ENCODE peak calls at places on chromosomes 11 and 22, in four cellular contexts. One of them, this sample, is unnamed.
A peak's percentile ranks its signal among the peaks of the same experiment; 100 is the strongest.

GRCh38 chr11:46625406-46625805 is 8.1 kb downstream of the ATG13 start:
- DNase-seq in dorsolateral prefrontal cortex: no peak
- DNase-seq in A549: no peak
- DNase-seq in K562: no peak
- DNase-seq in this sample: no peak

GRCh38 chr11:75821202-75821601 is 6.2 kb downstream of the UVRAG start:
- DNase-seq in dorsolateral prefrontal cortex: no peak
- DNase-seq in A549: no peak
- DNase-seq in K562: no peak
- DNase-seq in this sample: no peak

GRCh38 chr11:95925011-95925410 is 1.1 kb upstream of the MTMR2 start:
- DNase-seq in K562: peak; percentile 72
- DNase-seq in dorsolateral prefrontal cortex: no peak
- DNase-seq in A549: peak; percentile 18
- DNase-seq in this sample: no peak

GRCh38 chr11:8059571-8060011 is 21.4 kb upstream of the TUB start:
- DNase-seq in dorsolateral prefrontal cortex: no peak
- DNase-seq in A549: no peak
- DNase-seq in K562: no peak
- DNase-seq in this sample: no peak

GRCh38 chr22:46459347-46460065 is 77.9 kb downstream of the CELSR1 start:
- DNase-seq in A549: no peak
- DNase-seq in dorsolateral prefrontal cortex: no peak
- DNase-seq in K562: no peak
- DNase-seq in this sample: no peak

GRCh38 chr22:46086577-46087335 is 63.6 kb upstream of the PPARA start:
- DNase-seq in K562: peak; percentile 22
- DNase-seq in dorsolateral prefrontal cortex: no peak
- DNase-seq in A549: no peak
- DNase-seq in this sample: no peak

GRCh38 chr11:66328307-66329144 is 7.7 kb downstream of the RIN1 start:
- DNase-seq in A549: peak; percentile 78
- DNase-seq in dorsolateral prefrontal cortex: peak; percentile 73
- DNase-seq in K562: peak; percentile 89
- DNase-seq in this sample: no peak

GRCh38 chr11:46348986-46349401 is 1.7 kb downstream of the DGKZ start:
- DNase-seq in A549: no peak
- DNase-seq in K562: no peak
- DNase-seq in dorsolateral prefrontal cortex: no peak
- DNase-seq in this sample: no peak

GRCh38 chr11:2663915-2664314 is 35.9 kb downstream of the KCNQ1OT1 start:
- DNase-seq in K562: no peak
- DNase-seq in A549: no peak
- DNase-seq in dorsolateral prefrontal cortex: no peak
- DNase-seq in this sample: no peak

GRCh38 chr11:86463120-86463519 is 88.4 kb downstream of the CCDC81 start:
- DNase-seq in K562: no peak
- DNase-seq in A549: no peak
- DNase-seq in dorsolateral prefrontal cortex: no peak
- DNase-seq in this sample: no peak

DNA sequence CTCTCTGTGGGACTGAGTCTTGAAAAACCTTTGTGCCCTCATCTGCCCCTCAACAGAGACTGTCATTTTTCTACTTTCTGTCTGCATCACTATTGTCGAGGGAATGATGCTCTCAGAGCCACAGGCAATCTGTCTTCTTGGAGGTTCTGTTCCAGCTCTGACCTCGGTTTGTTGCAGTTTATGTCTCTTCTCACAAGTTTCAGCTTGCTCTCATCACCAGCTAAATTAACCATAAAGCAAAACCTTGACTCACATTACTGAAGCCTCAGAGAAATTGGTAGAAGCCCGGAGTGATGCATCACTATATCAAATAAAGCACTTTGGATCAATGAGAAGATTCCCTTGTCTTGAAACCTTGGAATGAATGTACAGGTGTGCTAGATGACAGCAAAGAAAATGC is 60.6 kb upstream of the BLID start:
- DNase-seq in K562: no peak
- DNase-seq in A549: no peak
- DNase-seq in dorsolateral prefrontal cortex: no peak
- DNase-seq in this sample: no peak
- H3K4me3 ChIP-seq in K562: no peak overlapping the region
- H3K4me3 ChIP-seq in A549: no peak overlapping the region
- H3K4me3 ChIP-seq in dorsolateral prefrontal cortex: no peak overlapping the region
- H3K4me3 ChIP-seq in this sample: no peak overlapping the region

GRCh38 chr11:119130662-119131061 is 9.3 kb downstream of the HINFP start:
- DNase-seq in dorsolateral prefrontal cortex: no peak
- DNase-seq in A549: no peak
- DNase-seq in K562: no peak
- DNase-seq in this sample: no peak
- TF ChIP-seq CTCF in dorsolateral prefrontal cortex: no peak
- TF ChIP-seq CTCF in A549: no peak
- TF ChIP-seq CTCF in K562: no peak
- TF ChIP-seq CTCF in this sample: no peak

DNA sequence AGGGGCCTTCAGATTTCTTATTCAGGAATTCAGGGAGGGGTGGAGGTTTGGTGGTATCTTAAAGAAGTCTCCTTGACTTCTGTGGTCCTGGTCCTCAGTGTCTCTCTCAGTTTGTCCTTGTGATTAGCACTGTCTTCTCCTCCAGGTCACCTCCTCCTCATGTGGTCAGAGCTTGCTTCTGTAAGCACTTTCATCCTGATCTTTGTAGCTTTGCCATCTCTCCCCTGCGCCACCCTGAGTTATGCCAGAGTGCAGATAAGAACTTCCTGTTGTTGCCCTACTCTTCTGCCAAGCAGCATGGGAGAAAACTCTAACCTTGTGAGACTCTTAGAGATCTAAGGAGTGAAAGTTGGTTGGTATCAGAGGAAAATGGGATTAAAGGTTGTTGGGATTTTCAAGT is 30.9 kb downstream of the MICAL2 start:
- DNase-seq in A549: no peak
- DNase-seq in K562: no peak
- DNase-seq in dorsolateral prefrontal cortex: no peak
- DNase-seq in this sample: no peak
- H3K4me3 ChIP-seq in A549: no peak overlapping the region
- H3K4me3 ChIP-seq in K562: no peak overlapping the region
- H3K4me3 ChIP-seq in dorsolateral prefrontal cortex: no peak overlapping the region
- H3K4me3 ChIP-seq in this sample: no peak overlapping the region

GRCh38 chr22:38569181-38569971 is 607 bp downstream of the DMC1 start:
- DNase-seq in K562: peak; percentile 39
- DNase-seq in dorsolateral prefrontal cortex: no peak
- DNase-seq in A549: peak; percentile 13
- DNase-seq in this sample: no peak

GRCh38 chr22:38567531-38568245 is 2.3 kb downstream of the DMC1 start:
- DNase-seq in dorsolateral prefrontal cortex: no peak
- DNase-seq in K562: no peak
- DNase-seq in A549: no peak
- DNase-seq in this sample: no peak

GRCh38 chr22:38570841-38571364 is 920 bp upstream of the DMC1 start:
- DNase-seq in dorsolateral prefrontal cortex: peak; percentile 69
- DNase-seq in K562: peak; percentile 41
- DNase-seq in A549: peak; percentile 9
- DNase-seq in this sample: no peak

GRCh38 chr22:38569972-38570840 is at the start of gene DMC1:
- DNase-seq in K562: peak; percentile 94
- DNase-seq in dorsolateral prefrontal cortex: peak; percentile 82
- DNase-seq in A549: peak; percentile 60
- DNase-seq in this sample: no peak

GRCh38 chr22:38572065-38572464 is 2.1 kb upstream of the DMC1 start:
- DNase-seq in A549: peak; percentile 18
- DNase-seq in dorsolateral prefrontal cortex: peak; percentile 8
- DNase-seq in K562: peak; percentile 61
- DNase-seq in this sample: no peak
- TF ChIP-seq CTCF in A549: peak; percentile 64
- TF ChIP-seq CTCF in dorsolateral prefrontal cortex: peak; percentile 72
- TF ChIP-seq CTCF in K562: peak; percentile 62
- TF ChIP-seq CTCF in this sample: peak; percentile 55

DNA sequence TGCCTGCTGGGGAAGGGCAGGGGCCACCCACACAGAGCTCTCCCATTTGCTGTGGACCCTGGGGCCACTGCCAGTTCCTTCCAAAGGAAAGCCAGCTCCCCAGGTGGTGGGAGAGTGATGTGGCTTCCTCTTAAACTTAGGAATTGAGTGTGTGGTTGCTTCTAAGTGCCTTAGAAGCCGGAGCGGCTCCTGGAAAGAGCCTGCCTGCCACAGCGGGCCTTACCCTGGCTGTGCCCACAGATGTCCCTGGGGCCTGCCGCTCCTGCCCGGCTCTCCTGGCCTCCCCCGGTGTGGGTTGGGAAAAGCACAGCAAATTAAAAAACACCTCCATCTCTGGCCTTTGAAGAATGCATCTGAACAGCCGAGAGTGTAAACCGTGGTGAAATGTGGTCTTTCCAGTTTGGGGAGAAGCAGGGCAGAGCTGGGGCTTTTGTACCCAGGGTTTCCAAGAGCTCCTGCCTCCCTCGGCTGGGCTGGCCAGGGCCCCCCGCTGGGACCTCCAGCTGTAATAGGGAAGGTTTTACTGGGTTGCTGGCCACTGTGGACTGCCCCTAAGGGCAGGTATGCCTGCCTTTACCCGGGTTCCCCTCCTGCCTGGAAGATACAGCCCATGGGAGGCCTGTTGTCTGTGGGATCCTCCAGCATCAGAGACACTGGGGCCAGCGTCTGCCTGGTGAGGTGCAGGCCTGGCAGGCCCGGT is 30.2 kb downstream of the LRP5 start:
- DNase-seq in A549: no peak
- DNase-seq in dorsolateral prefrontal cortex: no peak
- DNase-seq in K562: no peak
- DNase-seq in this sample: peak; percentile 64
- H3K4me3 ChIP-seq in A549: no peak overlapping the region
- H3K4me3 ChIP-seq in dorsolateral prefrontal cortex: no peak overlapping the region
- H3K4me3 ChIP-seq in K562: no peak overlapping the region
- H3K4me3 ChIP-seq in this sample: peak overlapping the region; percentile 36

DNA sequence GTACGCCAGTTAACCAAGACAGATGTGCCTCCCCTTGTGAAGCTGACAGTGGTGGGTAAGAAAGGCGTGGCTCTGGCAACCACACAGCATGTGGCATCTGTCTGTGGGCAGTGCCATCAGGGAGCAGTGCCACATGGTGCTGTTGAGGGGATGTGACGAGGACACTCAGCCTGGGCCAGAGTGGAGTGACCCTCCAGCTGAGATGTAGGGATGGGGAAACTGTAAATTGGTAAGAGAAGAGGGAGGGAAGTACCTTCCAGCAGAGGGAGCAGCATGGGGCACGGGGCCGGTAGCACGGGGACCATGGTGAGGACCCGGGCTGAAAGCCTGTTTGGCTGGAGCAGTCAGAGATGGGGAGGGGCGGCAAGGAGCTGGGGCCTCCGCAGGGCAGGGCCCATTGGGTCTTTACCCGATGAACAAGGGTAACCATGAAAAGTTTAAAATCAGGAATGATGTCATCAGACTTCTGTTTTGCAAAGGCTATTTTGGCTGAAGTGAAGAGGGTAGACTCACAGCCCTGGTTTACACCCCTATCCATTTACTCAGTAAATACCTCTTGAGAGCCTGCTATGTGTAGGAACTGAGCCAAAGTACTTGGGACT is 10.4 kb downstream of the TMPRSS6 start:
- DNase-seq in A549: no peak
- DNase-seq in dorsolateral prefrontal cortex: no peak
- DNase-seq in K562: no peak
- DNase-seq in this sample: no peak
- TF ChIP-seq CTCF in A549: no peak
- TF ChIP-seq CTCF in dorsolateral prefrontal cortex: no peak
- TF ChIP-seq CTCF in K562: peak; percentile 22
- TF ChIP-seq CTCF in this sample: peak; percentile 7

GRCh38 chr11:127002669-127003259 is 2.2 kb upstream of the KIRREL3 start:
- DNase-seq in A549: no peak
- DNase-seq in dorsolateral prefrontal cortex: no peak
- DNase-seq in K562: no peak
- DNase-seq in this sample: no peak
- H3K4me3 ChIP-seq in A549: peak overlapping the region; percentile 41
- H3K4me3 ChIP-seq in dorsolateral prefrontal cortex: peak overlapping the region; percentile 62
- H3K4me3 ChIP-seq in K562: no peak overlapping the region
- H3K4me3 ChIP-seq in this sample: no peak overlapping the region

This sample was measured in LNCaP clone FGC.